ENCODE peak calls at places on chromosomes 3 and 15, in four cellular contexts. One of them, this sample, is unnamed.
A peak's percentile ranks its signal among the peaks of the same experiment; 100 is the strongest.

GRCh38 chr3:106711650-106712049 is 665.6 kb upstream of the CCDC54 start:
- DNase-seq in A172: peak; percentile 72
- DNase-seq in pulmonary artery endothelial cell: no peak
- DNase-seq in iPS-NIHi11: no peak
- DNase-seq in this sample: no peak

GRCh38 chr15:22980189-22981136 is at the start of gene CYFIP1:
- DNase-seq in A172: peak; percentile 73
- DNase-seq in pulmonary artery endothelial cell: no peak
- DNase-seq in iPS-NIHi11: peak; percentile 96
- DNase-seq in this sample: peak; percentile 82

GRCh38 chr3:56771376-56771775 is 30.4 kb downstream of the ARHGEF3 start:
- DNase-seq in A172: no peak
- DNase-seq in pulmonary artery endothelial cell: no peak
- DNase-seq in iPS-NIHi11: no peak
- DNase-seq in this sample: no peak

GRCh38 chr3:49422379-49423248 is at the start of gene AMT:
- DNase-seq in A172: no peak
- DNase-seq in pulmonary artery endothelial cell: no peak
- DNase-seq in iPS-NIHi11: peak; percentile 94
- DNase-seq in this sample: no peak

GRCh38 chr15:81575436-81576123 is 201.6 kb upstream of the TMC3 start:
- DNase-seq in A172: no peak
- DNase-seq in pulmonary artery endothelial cell: peak; percentile 29
- DNase-seq in iPS-NIHi11: no peak
- DNase-seq in this sample: no peak

GRCh38 chr3:17894434-17895060 is 152.1 kb upstream of the TBC1D5 start:
- DNase-seq in A172: peak; percentile 58
- DNase-seq in pulmonary artery endothelial cell: no peak
- DNase-seq in iPS-NIHi11: peak; percentile 20
- DNase-seq in this sample: peak; percentile 26

GRCh38 chr3:172097585-172097984 is 58.2 kb downstream of the FNDC3B start:
- DNase-seq in A172: no peak
- DNase-seq in pulmonary artery endothelial cell: no peak
- DNase-seq in iPS-NIHi11: no peak
- DNase-seq in this sample: no peak

GRCh38 chr3:172607305-172608121 is 84.3 kb upstream of the TNFSF10 start:
- DNase-seq in A172: peak; percentile 89
- DNase-seq in pulmonary artery endothelial cell: peak; percentile 81
- DNase-seq in iPS-NIHi11: peak; percentile 62
- DNase-seq in this sample: peak; percentile 26

GRCh38 chr3:25404569-25404968 is 23.5 kb upstream of the RARB start:
- DNase-seq in A172: no peak
- DNase-seq in pulmonary artery endothelial cell: no peak
- DNase-seq in iPS-NIHi11: no peak
- DNase-seq in this sample: no peak

GRCh38 chr3:154095832-154096421 is 25.3 kb upstream of the ARHGEF26 start:
- DNase-seq in A172: peak; percentile 29
- DNase-seq in pulmonary artery endothelial cell: no peak
- DNase-seq in iPS-NIHi11: no peak
- DNase-seq in this sample: peak; percentile 39

GRCh38 chr3:71076361-71076997 is 507.0 kb downstream of the FOXP1 start:
- DNase-seq in A172: no peak
- DNase-seq in pulmonary artery endothelial cell: no peak
- DNase-seq in iPS-NIHi11: no peak
- DNase-seq in this sample: no peak

GRCh38 chr15:78308422-78309021 is 9.1 kb upstream of the SKIC8 start:
- DNase-seq in A172: peak; percentile 57
- DNase-seq in pulmonary artery endothelial cell: peak; percentile 19
- DNase-seq in iPS-NIHi11: peak; percentile 89
- DNase-seq in this sample: peak; percentile 60

GRCh38 chr3:2099779-2100191 is 1.1 kb downstream of the CNTN4 start:
- DNase-seq in A172: no peak
- DNase-seq in pulmonary artery endothelial cell: no peak
- DNase-seq in iPS-NIHi11: no peak
- DNase-seq in this sample: no peak

GRCh38 chr15:67068724-67069400 is 3.5 kb downstream of the SMAD3 start:
- DNase-seq in A172: no peak
- DNase-seq in pulmonary artery endothelial cell: no peak
- DNase-seq in iPS-NIHi11: no peak
- DNase-seq in this sample: no peak

GRCh38 chr3:25428003-25428861 is at the start of gene RARB:
- DNase-seq in A172: peak; percentile 72
- DNase-seq in pulmonary artery endothelial cell: peak; percentile 81
- DNase-seq in iPS-NIHi11: peak; percentile 86
- DNase-seq in this sample: no peak

GRCh38 chr3:67083277-67083676 is 85.2 kb downstream of the KBTBD8 start:
- DNase-seq in A172: peak; percentile 87
- DNase-seq in pulmonary artery endothelial cell: peak; percentile 15
- DNase-seq in iPS-NIHi11: no peak
- DNase-seq in this sample: peak; percentile 95

GRCh38 chr15:59609730-59610712 is 1.6 kb upstream of the GCNT3 start:
- DNase-seq in A172: no peak
- DNase-seq in pulmonary artery endothelial cell: no peak
- DNase-seq in iPS-NIHi11: peak; percentile 13
- DNase-seq in this sample: no peak

GRCh38 chr15:31323627-31324026 is 3.0 kb upstream of the KLF13 start:
- DNase-seq in A172: no peak
- DNase-seq in pulmonary artery endothelial cell: no peak
- DNase-seq in iPS-NIHi11: no peak
- DNase-seq in this sample: no peak

GRCh38 chr3:161475905-161476304 is 20.7 kb upstream of the OTOL1 start:
- DNase-seq in A172: peak; percentile 58
- DNase-seq in pulmonary artery endothelial cell: no peak
- DNase-seq in iPS-NIHi11: no peak
- DNase-seq in this sample: peak; percentile 63

GRCh38 chr3:155244206-155244605 is 49.3 kb downstream of the STRIT1 start:
- DNase-seq in A172: no peak
- DNase-seq in pulmonary artery endothelial cell: no peak
- DNase-seq in iPS-NIHi11: no peak
- DNase-seq in this sample: no peak

GRCh38 chr3:32569540-32570425 is 875 bp downstream of the DYNC1LI1 start:
- DNase-seq in A172: peak; percentile 35
- DNase-seq in pulmonary artery endothelial cell: no peak
- DNase-seq in iPS-NIHi11: peak; percentile 79
- DNase-seq in this sample: peak; percentile 56

GRCh38 chr3:60277376-60277800 is 973.9 kb downstream of the FHIT start:
- DNase-seq in A172: peak; percentile 93
- DNase-seq in pulmonary artery endothelial cell: no peak
- DNase-seq in iPS-NIHi11: no peak
- DNase-seq in this sample: no peak

GRCh38 chr3:122200681-122201080 is 17.2 kb downstream of the CASR start:
- DNase-seq in A172: no peak
- DNase-seq in pulmonary artery endothelial cell: no peak
- DNase-seq in iPS-NIHi11: no peak
- DNase-seq in this sample: no peak

GRCh38 chr3:45655906-45656305 is 33.3 kb upstream of the SACM1L start:
- DNase-seq in A172: no peak
- DNase-seq in pulmonary artery endothelial cell: no peak
- DNase-seq in iPS-NIHi11: no peak
- DNase-seq in this sample: peak; percentile 35

GRCh38 chr3:38648024-38648658 is 1.3 kb downstream of the SCN5A start:
- DNase-seq in A172: no peak
- DNase-seq in pulmonary artery endothelial cell: no peak
- DNase-seq in iPS-NIHi11: peak; percentile 2
- DNase-seq in this sample: no peak

GRCh38 chr15:63848881-63849551 is 15.3 kb upstream of the HERC1 start:
- DNase-seq in A172: no peak
- DNase-seq in pulmonary artery endothelial cell: no peak
- DNase-seq in iPS-NIHi11: no peak
- DNase-seq in this sample: no peak

GRCh38 chr3:125072749-125073404 is 17.1 kb upstream of the HEG1 start:
- DNase-seq in A172: no peak
- DNase-seq in pulmonary artery endothelial cell: no peak
- DNase-seq in iPS-NIHi11: no peak
- DNase-seq in this sample: no peak

GRCh38 chr15:77083381-77084160 is 12.7 kb upstream of the TSPAN3 start:
- DNase-seq in A172: no peak
- DNase-seq in pulmonary artery endothelial cell: no peak
- DNase-seq in iPS-NIHi11: peak; percentile 97
- DNase-seq in this sample: no peak

GRCh38 chr3:128367221-128367620 is 99.5 kb downstream of the DNAJB8 start:
- DNase-seq in A172: no peak
- DNase-seq in pulmonary artery endothelial cell: no peak
- DNase-seq in iPS-NIHi11: no peak
- DNase-seq in this sample: no peak

GRCh38 chr3:71498053-71498452 is 85.5 kb downstream of the FOXP1 start:
- DNase-seq in A172: no peak
- DNase-seq in pulmonary artery endothelial cell: no peak
- DNase-seq in iPS-NIHi11: peak; percentile 22
- DNase-seq in this sample: no peak

GRCh38 chr3:47283596-47284364 is 1.0 kb downstream of the KLHL18 start:
- DNase-seq in A172: no peak
- DNase-seq in pulmonary artery endothelial cell: no peak
- DNase-seq in iPS-NIHi11: peak; percentile 31
- DNase-seq in this sample: peak; percentile 42

GRCh38 chr3:125136515-125136914 is 76.0 kb downstream of the SLC12A8 start:
- DNase-seq in A172: no peak
- DNase-seq in pulmonary artery endothelial cell: no peak
- DNase-seq in iPS-NIHi11: no peak
- DNase-seq in this sample: no peak

GRCh38 chr3:127629462-127630403 is 748 bp downstream of the PODXL2 start:
- DNase-seq in A172: no peak
- DNase-seq in pulmonary artery endothelial cell: no peak
- DNase-seq in iPS-NIHi11: no peak
- DNase-seq in this sample: peak; percentile 53

This sample was measured in RKO.